ENCODE peak calls at places on chromosomes 11 and 22, in seven cellular contexts. X, Y, F, H, E, B and M are unnamed samples.

GRCh38 chr11:130427581-130428211 is 713 bp downstream of the ADAMTS8 start:
- DNase-seq in X (no peak), Y (no peak), F (no peak), H (peak), E (no peak), B (no peak), M (no peak)

GRCh38 chr11:2884424-2884815 is 1.2 kb downstream of the CDKN1C start:
- DNase-seq in X (no peak), Y (no peak), F (peak), H (no peak), E (peak), B (no peak), M (no peak)

GRCh38 chr11:3129591-3130268 is 35.4 kb downstream of the OSBPL5 start:
- DNase-seq in X (no peak), Y (no peak), F (no peak), H (no peak), E (peak), B (no peak), M (no peak)

GRCh38 chr22:27260087-27260730 is 541.3 kb downstream of the MN1 start:
- DNase-seq in X (no peak), Y (no peak), F (no peak), H (no peak), E (no peak), B (no peak), M (no peak)

GRCh38 chr22:31218565-31219262 is 6.6 kb downstream of the LIMK2 start:
- DNase-seq in X (no peak), Y (no peak), F (no peak), H (no peak), E (no peak), B (no peak), M (no peak)

GRCh38 chr11:112321521-112322172 is 61.0 kb upstream of the PLET1 start:
- DNase-seq in X (no peak), Y (no peak), F (peak), H (no peak), E (no peak), B (no peak), M (no peak)

GRCh38 chr22:27561301-27561820 is 240.2 kb downstream of the MN1 start:
- DNase-seq in X (no peak), Y (no peak), F (no peak), H (no peak), E (no peak), B (no peak), M (no peak)

GRCh38 chr11:15471028-15471708 is 356.4 kb downstream of the INSC start:
- DNase-seq in X (no peak), Y (no peak), F (no peak), H (no peak), E (no peak), B (no peak), M (no peak)

GRCh38 chr11:74866557-74866956 is 82.3 kb downstream of the XRRA1 start:
- DNase-seq in X (no peak), Y (no peak), F (no peak), H (no peak), E (no peak), B (no peak), M (no peak)

GRCh38 chr11:113967361-113967760 is 7.5 kb upstream of the HTR3A start:
- DNase-seq in X (no peak), Y (no peak), F (no peak), H (no peak), E (no peak), B (no peak), M (no peak)

GRCh38 chr11:35077709-35078695 is 61.0 kb upstream of the CD44 start:
- DNase-seq in X (no peak), Y (peak), F (peak), H (no peak), E (no peak), B (no peak), M (peak)